ENCODE peak calls at places on chromosomes 12 and 14, in five cellular contexts. F, K, S, D and B are unnamed samples.
A peak's percentile ranks its signal among the peaks of the same experiment; 100 is the strongest.

GRCh38 chr14:78700236-78700635 is 530.1 kb downstream of the NRXN3 start:
- DNase-seq in D (no peak), F (no peak), S (no peak), K (peak; percentile 33), B (no peak)

GRCh38 chr12:54561164-54561563 is 11.8 kb downstream of the PDE1B start:
- DNase-seq in S (no peak), K (no peak), F (peak; percentile 39), D (no peak), B (no peak)

GRCh38 chr14:54622189-54622958 is 55.4 kb downstream of the SAMD4A start:
- DNase-seq in K (no peak), D (no peak), S (no peak), F (no peak), B (no peak)

GRCh38 chr14:36857136-36857535 is 195.5 kb downstream of the PAX9 start:
- DNase-seq in S (no peak), F (no peak), D (no peak), K (no peak), B (no peak)

GRCh38 chr14:32134448-32135070 is 57.5 kb downstream of the ARHGAP5 start:
- DNase-seq in S (no peak), K (peak; percentile 47), D (peak; percentile 75), F (no peak), B (no peak)

GRCh38 chr14:102238131-102238530 is 66.8 kb downstream of the MOK start:
- DNase-seq in F (no peak), K (no peak), S (no peak), D (no peak), B (no peak)

GRCh38 chr12:12452326-12452725 is 95.4 kb downstream of the BORCS5 start:
- DNase-seq in D (no peak), K (no peak), S (no peak), F (no peak), B (no peak)

GRCh38 chr14:30045720-30046119 is 118.1 kb upstream of the PRKD1 start:
- DNase-seq in F (no peak), K (no peak), D (no peak), S (no peak), B (no peak)

GRCh38 chr12:92696240-92696639 is 6.5 kb upstream of the PLEKHG7 start:
- DNase-seq in F (peak; percentile 43), K (peak; percentile 62), D (peak; percentile 54), S (no peak), B (peak; percentile 21)

GRCh38 chr12:104741072-104741471 is 217.0 kb downstream of the SLC41A2 start:
- DNase-seq in K (no peak), F (no peak), S (no peak), D (no peak), B (no peak)

GRCh38 chr14:71362920-71363584 is 455.8 kb downstream of the PCNX1 start:
- DNase-seq in S (no peak), D (peak; percentile 15), F (no peak), K (peak; percentile 78), B (no peak)

GRCh38 chr12:113500662-113501435 is 29.2 kb upstream of the LHX5 start:
- DNase-seq in D (no peak), F (no peak), K (no peak), S (no peak), B (no peak)

GRCh38 chr14:54665938-54666337 is 99.0 kb downstream of the SAMD4A start:
- DNase-seq in S (no peak), F (no peak), K (no peak), D (no peak), B (no peak)

GRCh38 chr12:227286-227915 is 13.4 kb upstream of the SLC6A12 start:
- DNase-seq in K (no peak), S (no peak), D (no peak), F (no peak), B (no peak)

GRCh38 chr14:20278414-20278813 is 27.3 kb downstream of the TTC5 start:
- DNase-seq in F (no peak), K (no peak), D (peak; percentile 16), S (no peak), B (no peak)

GRCh38 chr14:100782516-100783320 is 43.2 kb upstream of the MEG3 start:
- DNase-seq in D (no peak), S (no peak), K (no peak), F (no peak), B (no peak)

GRCh38 chr14:90277581-90278198 is 21.3 kb downstream of the PSMC1 start:
- DNase-seq in D (no peak), S (no peak), K (no peak), F (no peak), B (no peak)

GRCh38 chr14:69880851-69881250 is 1.6 kb downstream of the SMOC1 start:
- DNase-seq in S (no peak), D (no peak), F (no peak), K (no peak), B (no peak)

GRCh38 chr14:38400751-38401150 is 144.9 kb upstream of the CLEC14A start:
- DNase-seq in F (no peak), S (no peak), K (no peak), D (no peak), B (no peak)

GRCh38 chr14:48193893-48194292 is 518.5 kb upstream of the MDGA2 start:
- DNase-seq in F (no peak), S (no peak), K (no peak), D (no peak), B (no peak)

GRCh38 chr12:106138646-106139421 is at the start of gene NUAK1:
- DNase-seq in D (peak; percentile 63), K (peak; percentile 83), S (no peak), F (peak; percentile 82), B (no peak)
- H3K27ac ChIP-seq in D (peak within 1 kb of the TSS; percentile 80), K (peak within 1 kb of the TSS; percentile 89), S (no peak within 1 kb of the TSS), F (peak within 1 kb of the TSS; percentile 98), B (peak within 1 kb of the TSS; percentile 91)

DNA sequence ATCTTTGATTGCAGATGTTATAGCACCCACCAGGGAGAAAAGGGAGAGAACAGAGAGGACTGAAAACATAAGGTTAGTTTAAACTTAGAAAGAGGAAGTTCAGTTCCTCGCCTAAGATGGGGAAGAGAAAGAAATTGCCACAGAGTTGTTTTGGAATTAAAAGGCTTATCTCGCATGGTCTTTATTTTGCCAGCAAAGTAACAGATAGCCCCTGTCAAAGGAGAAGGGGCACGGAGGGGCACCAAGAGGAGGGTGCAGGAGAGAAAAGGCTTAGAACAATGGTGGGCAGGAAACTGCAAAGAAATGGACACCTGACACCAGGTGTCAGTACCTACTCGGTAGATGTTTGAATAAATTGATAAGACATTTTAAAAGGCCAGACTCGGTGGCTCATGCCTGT is 17.8 kb upstream of the OXA1L start:
- DNase-seq in F (no peak), S (no peak), K (no peak), D (no peak), B (no peak)
- H3K4me3 ChIP-seq in F (no peak overlapping the region), S (no peak overlapping the region), K (no peak overlapping the region), D (no peak overlapping the region), B (no peak overlapping the region)

GRCh38 chr12:57069522-57069921 is 9.1 kb downstream of the NEMP1 start:
- DNase-seq in F (no peak), D (peak; percentile 88), K (peak; percentile 89), S (peak; percentile 28), B (peak; percentile 73)

DNA sequence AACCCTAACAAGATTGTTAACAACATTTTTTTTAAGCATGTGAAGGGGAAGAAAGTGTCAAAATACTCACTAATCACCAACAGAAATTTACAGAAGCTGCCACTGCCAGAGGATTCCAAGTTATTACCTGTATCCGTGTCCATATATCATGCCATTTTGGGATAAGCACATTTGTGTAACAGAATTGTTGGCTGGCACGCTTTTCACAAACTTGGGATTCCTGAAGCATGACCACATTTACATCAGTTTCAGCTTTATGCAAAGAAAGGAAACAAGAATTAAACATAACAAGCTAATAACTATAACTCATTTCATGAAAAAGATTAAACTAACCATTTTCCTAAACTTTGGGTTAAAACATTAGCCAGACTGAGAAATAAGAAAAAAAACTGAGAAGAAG is 5.9 kb downstream of the NEMP1 start:
- DNase-seq in D (no peak), F (no peak), S (no peak), K (peak; percentile 78), B (no peak)
- H3K27ac ChIP-seq in D (no peak overlapping the region), F (no peak overlapping the region), S (no peak overlapping the region), K (peak overlapping the region; percentile 67), B (no peak overlapping the region)

DNA sequence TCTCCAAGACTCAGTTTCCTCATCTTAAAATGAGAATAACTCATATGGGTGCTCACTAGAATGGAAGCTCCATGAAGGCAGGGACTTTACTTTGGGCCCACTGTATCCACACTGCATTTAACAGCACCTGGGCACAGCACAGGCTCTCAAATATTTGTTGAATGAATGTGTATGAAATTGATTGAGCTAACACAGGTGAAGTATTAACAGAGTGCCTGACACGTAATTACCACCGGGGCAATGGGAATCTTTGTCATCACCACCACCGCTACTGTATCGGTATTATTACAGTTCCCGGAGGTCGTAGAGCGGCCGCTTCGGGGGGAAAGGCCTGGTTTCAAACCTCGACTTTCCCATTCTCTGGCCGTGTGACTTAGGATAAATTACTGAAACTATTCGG is 1.2 kb upstream of the RIC8B start:
- DNase-seq in K (no peak), D (no peak), S (no peak), F (no peak), B (no peak)
- H3K4me3 ChIP-seq in K (peak overlapping the region; percentile 84), D (no peak overlapping the region), S (no peak overlapping the region), F (peak overlapping the region; percentile 98), B (peak overlapping the region; percentile 85)

DNA sequence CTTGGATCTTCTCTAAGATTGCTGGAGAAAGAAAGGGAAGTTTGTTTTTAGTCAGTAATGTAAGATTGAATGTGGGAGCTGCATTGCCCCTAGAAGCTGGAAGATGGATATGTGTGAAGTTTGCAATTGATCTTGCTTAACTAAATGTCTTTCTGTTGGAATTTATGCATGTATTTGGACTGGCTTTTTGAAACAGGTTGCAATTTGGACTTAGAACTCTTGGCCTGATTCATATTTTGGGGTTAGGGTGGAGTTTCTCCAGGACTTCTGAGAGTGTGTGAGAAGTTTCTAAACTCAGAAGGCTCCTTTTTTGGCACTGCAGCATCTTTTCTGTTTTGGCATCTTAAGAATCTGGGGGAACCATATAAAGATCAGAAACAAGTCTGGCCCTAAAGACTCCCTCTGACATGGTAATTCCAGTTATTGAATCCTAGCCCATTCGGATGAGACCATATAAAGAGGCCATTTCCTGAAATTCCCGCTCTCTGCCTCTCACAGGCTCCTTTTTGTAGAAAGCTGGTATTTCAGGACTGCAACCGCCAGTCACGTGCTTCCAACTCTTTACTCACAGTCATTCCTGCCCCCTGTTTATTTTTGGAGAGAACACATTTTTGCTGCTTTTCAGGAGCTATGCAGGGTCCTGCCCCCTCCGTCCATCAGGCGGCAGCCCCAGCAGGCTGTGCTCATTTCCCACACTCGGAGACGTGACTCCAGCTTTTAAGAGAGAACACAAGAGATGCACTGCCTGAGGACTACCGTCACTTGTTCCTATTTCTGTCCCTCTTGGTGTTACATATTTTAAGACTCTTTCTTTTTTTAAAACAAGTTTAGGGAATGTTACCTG is 26.6 kb downstream of the IFT43 start:
- DNase-seq in S (no peak), K (no peak), D (peak; percentile 4), F (no peak), B (peak; percentile 66)
- H3K27ac ChIP-seq in S (no peak overlapping the region), K (no peak overlapping the region), D (no peak overlapping the region), F (peak overlapping the region; percentile 61), B (peak overlapping the region; percentile 43)

DNA sequence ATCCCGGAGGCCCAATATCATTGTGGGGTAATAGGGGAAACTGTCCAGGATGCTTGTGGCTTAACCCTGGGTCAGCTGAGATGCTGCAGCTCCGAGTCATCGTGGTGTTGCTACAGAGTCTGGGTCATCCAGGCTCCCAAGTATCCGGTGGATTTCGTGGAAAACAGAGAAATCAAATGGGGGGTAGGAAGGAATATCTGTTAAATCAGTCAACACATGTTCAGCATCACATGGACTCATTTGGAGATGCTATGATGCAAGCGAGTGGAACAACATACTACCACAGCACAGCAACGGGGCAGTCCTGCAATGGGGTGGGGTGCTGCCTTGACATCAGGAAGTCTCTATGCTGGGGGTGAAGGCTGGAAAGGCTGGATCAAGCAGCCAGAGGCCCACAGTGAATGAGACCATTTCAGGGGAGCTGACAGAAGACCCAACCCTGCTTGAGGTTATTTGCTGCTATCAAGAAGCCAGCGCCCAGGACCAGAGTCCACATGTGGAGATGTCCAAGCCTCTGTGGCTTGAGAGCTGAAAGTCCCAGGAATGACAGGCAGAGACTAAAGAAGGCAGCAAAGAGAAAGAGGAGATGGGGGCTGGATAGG is 22.9 kb downstream of the VDR start:
- DNase-seq in D (peak; percentile 99), S (no peak), K (peak; percentile 98), F (no peak), B (peak; percentile 96)
- H3K4me3 ChIP-seq in D (no peak overlapping the region), S (no peak overlapping the region), K (peak overlapping the region; percentile 12), F (no peak overlapping the region), B (peak overlapping the region; percentile 2)